ENCODE peak calls at places on chromosomes 7 and 10, in six cellular contexts. I is A549, Y is K562, J is SK-N-SH, R is H1, O is GM12878. T is an unnamed sample.
A peak's percentile ranks its signal among the peaks of the same experiment; 100 is the strongest.

GRCh38 chr10:5292196-5292735 is 72.5 kb upstream of the UCN3 start:
- DNase-seq in J (no peak), Y (no peak), O (no peak), R (no peak), I (no peak), T (no peak)

GRCh38 chr7:79790863-79791262 is 337.4 kb upstream of the MAGI2 start:
- DNase-seq in I (no peak), J (no peak), R (no peak), O (no peak), Y (no peak), T (no peak)

GRCh38 chr7:38070718-38071117 is 107.3 kb upstream of the STARD3NL start:
- DNase-seq in J (peak; percentile 73), Y (peak; percentile 35), O (no peak), R (no peak), I (peak; percentile 28), T (no peak)

GRCh38 chr7:101129603-101130117 is 2.8 kb downstream of the SERPINE1 start:
- DNase-seq in R (no peak), Y (no peak), J (no peak), I (no peak), O (no peak), T (no peak)

GRCh38 chr7:45149606-45150005 is 8.0 kb upstream of the RAMP3 start:
- DNase-seq in R (no peak), I (no peak), O (no peak), J (peak; percentile 69), Y (no peak), T (no peak)

GRCh38 chr7:125370502-125370901 is 440.9 kb upstream of the POT1 start:
- DNase-seq in O (no peak), R (no peak), I (no peak), J (no peak), Y (no peak), T (no peak)

GRCh38 chr7:135795846-135796570 is 47.4 kb upstream of the FAM180A start:
- DNase-seq in R (no peak), O (no peak), Y (no peak), J (no peak), I (no peak), T (no peak)

GRCh38 chr7:98400538-98401427 is at the start of gene BAIAP2L1:
- DNase-seq in Y (peak; percentile 99), O (peak; percentile 48), J (peak; percentile 100), I (peak; percentile 67), R (peak; percentile 100), T (peak; percentile 80)

GRCh38 chr10:121988361-121989324 is at the start of gene TACC2:
- DNase-seq in J (no peak), Y (no peak), I (no peak), R (no peak), O (no peak), T (peak; percentile 46)

GRCh38 chr7:27868117-27868516 is 128.2 kb downstream of the TAX1BP1 start:
- DNase-seq in R (no peak), O (no peak), I (no peak), J (no peak), Y (no peak), T (no peak)

GRCh38 chr10:9222917-9223316 is 1168.4 kb downstream of the GATA3 start:
- DNase-seq in J (peak; percentile 34), R (no peak), O (no peak), Y (no peak), I (no peak), T (no peak)

GRCh38 chr7:66119502-66119901 is 4.9 kb downstream of the CRCP start:
- DNase-seq in I (no peak), R (no peak), O (no peak), J (no peak), Y (no peak), T (no peak)

GRCh38 chr7:100966542-100967291 is 2.6 kb upstream of the MUC12 start:
- DNase-seq in R (peak; percentile 72), O (no peak), Y (peak; percentile 24), J (peak; percentile 61), I (no peak), T (no peak)

GRCh38 chr7:1059200-1060091 is 15.1 kb downstream of the GPR146 start:
- DNase-seq in R (peak; percentile 75), O (peak; percentile 33), I (no peak), Y (peak; percentile 94), J (peak; percentile 71), T (no peak)

GRCh38 chr7:18900236-18900635 is 217.2 kb downstream of the TWIST1 start:
- DNase-seq in R (no peak), O (no peak), Y (no peak), J (no peak), I (no peak), T (no peak)

GRCh38 chr10:31347705-31348104 is 28.7 kb downstream of the ZEB1 start:
- DNase-seq in J (no peak), Y (no peak), R (no peak), O (no peak), I (no peak), T (no peak)

GRCh38 chr10:69716711-69717560 is 84.8 kb upstream of the COL13A1 start:
- DNase-seq in R (peak; percentile 93), I (peak; percentile 84), O (no peak), J (peak; percentile 84), Y (peak; percentile 82), T (peak; percentile 35)

GRCh38 chr7:38656976-38657375 is 25.8 kb upstream of the AMPH start:
- DNase-seq in O (no peak), I (no peak), R (no peak), J (no peak), Y (no peak), T (no peak)

GRCh38 chr7:113086431-113086888 is at the start of gene GPR85:
- DNase-seq in J (peak; percentile 92), O (no peak), R (peak; percentile 77), Y (peak; percentile 80), I (peak; percentile 21), T (no peak)

GRCh38 chr7:91243591-91244368 is 20.5 kb upstream of the FZD1 start:
- DNase-seq in Y (no peak), J (no peak), I (no peak), O (no peak), R (no peak), T (no peak)

GRCh38 chr10:34766256-34766580 is 48.9 kb downstream of the PARD3 start:
- DNase-seq in I (no peak), Y (no peak), O (no peak), R (no peak), J (peak; percentile 36), T (no peak)

GRCh38 chr10:787933-788651 is 98.6 kb upstream of the DIP2C start:
- DNase-seq in J (peak; percentile 21), R (peak; percentile 43), Y (no peak), O (no peak), I (no peak), T (no peak)

GRCh38 chr10:120076966-120077706 is 184.6 kb downstream of the SEC23IP start:
- DNase-seq in R (no peak), O (no peak), J (no peak), I (no peak), Y (no peak), T (no peak)

GRCh38 chr10:96814264-96814663 is 17.8 kb upstream of the LCOR start:
- DNase-seq in J (no peak), O (no peak), I (no peak), R (no peak), Y (no peak), T (peak; percentile 70)

DNA sequence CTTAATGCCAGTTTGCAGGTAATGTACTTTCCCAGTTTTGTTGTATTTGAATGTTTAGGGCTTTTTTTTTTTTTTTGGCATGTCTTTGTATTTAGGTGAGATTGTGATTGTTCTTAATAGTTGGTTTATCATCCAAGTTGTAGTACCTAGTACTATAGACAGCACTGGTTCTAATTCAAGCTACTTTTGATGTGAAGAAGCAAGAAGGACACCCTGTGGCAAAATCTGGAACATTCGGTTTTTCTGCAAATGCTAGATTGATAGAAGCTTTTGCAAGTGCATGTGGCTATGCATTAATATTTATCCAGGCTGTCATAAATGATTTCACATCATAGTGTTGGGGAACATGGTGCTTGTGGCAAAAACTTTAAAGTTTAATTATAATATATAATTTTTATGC is 248.9 kb downstream of the FOXP2 start:
- DNase-seq in R (no peak), I (no peak), Y (no peak), J (no peak), O (peak; percentile 15), T (peak; percentile 3)
- TF ChIP-seq CHD2 in R (no peak), I (no peak), Y (no peak), J (no peak), O (no peak), T (no peak)

DNA sequence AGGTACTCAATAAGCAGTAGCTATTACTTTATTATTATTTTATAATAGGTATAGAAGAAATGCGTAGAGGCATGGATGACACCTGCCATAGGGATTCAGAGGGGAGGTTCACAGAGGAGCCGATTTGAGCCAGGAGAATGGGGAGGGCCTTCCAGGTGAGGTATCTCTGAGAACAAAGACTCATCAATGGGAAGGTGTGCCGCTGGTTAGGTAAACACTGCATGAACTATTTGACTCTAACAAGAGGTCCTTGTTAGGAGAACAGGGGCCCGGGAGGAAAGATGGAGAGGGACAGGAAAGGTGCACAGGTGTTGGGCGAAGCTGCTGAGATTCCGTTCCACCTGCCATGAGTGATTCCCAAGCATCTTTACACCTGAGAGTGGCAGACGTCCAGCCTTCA is 41.8 kb upstream of the TMEM273 start:
- DNase-seq in Y (no peak), J (no peak), O (no peak), R (no peak), I (no peak), T (no peak)
- TF ChIP-seq CHD2 in Y (no peak), J (no peak), O (no peak), R (no peak), I (no peak), T (no peak)

GRCh38 chr10:6498771-6499170 is 81.3 kb downstream of the PRKCQ start:
- DNase-seq in O (no peak), Y (no peak), J (no peak), I (no peak), R (peak; percentile 6), T (no peak)

GRCh38 chr10:6504296-6504695 is 75.8 kb downstream of the PRKCQ start:
- DNase-seq in O (no peak), J (no peak), Y (no peak), R (no peak), I (no peak), T (no peak)

GRCh38 chr10:6503171-6503570 is 76.9 kb downstream of the PRKCQ start:
- DNase-seq in J (no peak), Y (no peak), I (no peak), O (no peak), R (no peak), T (no peak)

GRCh38 chr10:6499974-6500373 is 80.1 kb downstream of the PRKCQ start:
- DNase-seq in Y (no peak), J (no peak), I (no peak), R (no peak), O (no peak), T (no peak)

GRCh38 chr10:6501931-6502330 is 78.1 kb downstream of the PRKCQ start:
- DNase-seq in Y (no peak), O (no peak), J (no peak), R (no peak), I (no peak), T (no peak)
- TF ChIP-seq CHD2 in Y (no peak), O (no peak), J (no peak), R (no peak), I (no peak), T (no peak)

DNA sequence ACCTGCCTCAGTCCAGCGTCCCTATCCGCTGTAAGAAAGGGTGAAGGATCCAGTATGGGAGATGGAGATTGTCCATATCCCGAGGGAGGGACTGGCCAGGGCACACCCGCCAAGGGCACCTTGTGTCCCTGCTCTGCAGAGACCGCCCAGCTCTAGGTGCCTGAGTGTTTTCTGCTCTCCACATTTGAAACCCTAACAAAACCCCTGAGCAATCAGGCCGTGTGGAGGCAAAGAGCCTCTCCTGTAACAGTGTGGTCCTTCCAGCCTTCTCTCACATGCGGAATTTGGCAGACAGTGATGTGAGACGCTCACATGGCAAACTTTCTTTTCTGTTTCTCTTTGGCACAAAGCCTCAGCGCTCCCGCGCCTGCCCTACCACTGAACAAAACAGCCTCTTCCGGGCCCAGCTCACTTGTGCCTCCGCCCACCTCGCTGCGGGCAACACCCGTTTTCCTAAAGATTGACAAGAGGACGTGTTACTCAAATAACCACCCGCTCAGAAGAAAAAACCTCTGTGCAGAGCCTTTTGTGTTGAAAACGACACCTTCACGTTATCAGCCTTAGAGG is 514.8 kb downstream of the DNAJB6 start:
- DNase-seq in Y (no peak), O (no peak), I (no peak), R (peak; percentile 63), J (no peak), T (peak; percentile 17)
- TF ChIP-seq CHD2 in Y (no peak), O (no peak), I (no peak), R (no peak), J (no peak), T (no peak)

T was measured in HepG2.